ENCODE peak calls at places on chromosome 18, in four cellular contexts. G is LoVo, N is kidney tubule cell, Y is COR-L47. S is an unnamed sample.

GRCh38 chr18:76443519-76444435 is 51.3 kb downstream of the ZNF516 start:
- DNase-seq in G (no peak), N (no peak), Y (no peak), S (no peak)

GRCh38 chr18:79625195-79625923 is 54.2 kb upstream of the CTDP1 start:
- DNase-seq in G (no peak), N (peak; percentile 13), Y (no peak), S (no peak)

GRCh38 chr18:67500512-67500911 is 16.0 kb downstream of the DSEL start:
- DNase-seq in G (no peak), N (no peak), Y (no peak), S (no peak)

GRCh38 chr18:75612491-75612890 is 185.0 kb upstream of the SMIM21 start:
- DNase-seq in G (no peak), N (no peak), Y (no peak), S (no peak)

GRCh38 chr18:75130591-75131274 is 78.2 kb downstream of the PTGR3 start:
- DNase-seq in G (no peak), N (no peak), Y (no peak), S (no peak)

GRCh38 chr18:25724121-25724520 is 366.3 kb downstream of the SS18 start:
- DNase-seq in G (no peak), N (peak; percentile 70), Y (no peak), S (no peak)

GRCh38 chr18:8428951-8429350 is 180.3 kb upstream of the RAB12 start:
- DNase-seq in G (no peak), N (no peak), Y (no peak), S (no peak)

GRCh38 chr18:59846814-59847490 is 52.8 kb upstream of the PMAIP1 start:
- DNase-seq in G (peak; percentile 52), N (peak; percentile 71), Y (no peak), S (peak; percentile 49)

GRCh38 chr18:39389800-39390379 is 1824.3 kb upstream of the CELF4 start:
- DNase-seq in G (no peak), N (no peak), Y (peak; percentile 91), S (peak; percentile 7)

GRCh38 chr18:79739440-79739778 is 58.3 kb upstream of the KCNG2 start:
- DNase-seq in G (no peak), N (no peak), Y (no peak), S (no peak)

GRCh38 chr18:65477450-65477849 is 273.4 kb upstream of the CDH7 start:
- DNase-seq in G (no peak), N (no peak), Y (no peak), S (no peak)

GRCh38 chr18:63869374-63869773 is 18.1 kb upstream of the SERPINB2 start:
- DNase-seq in G (no peak), N (peak; percentile 65), Y (no peak), S (peak; percentile 77)

GRCh38 chr18:72999971-73000607 is 132.3 kb upstream of the NETO1 start:
- DNase-seq in G (no peak), N (no peak), Y (no peak), S (no peak)

GRCh38 chr18:45467307-45467706 is 148.0 kb upstream of the SLC14A2 start:
- DNase-seq in G (no peak), N (no peak), Y (no peak), S (no peak)

GRCh38 chr18:21004721-21005120 is 106.9 kb downstream of the ROCK1 start:
- DNase-seq in G (no peak), N (peak; percentile 25), Y (no peak), S (peak; percentile 94)

GRCh38 chr18:70376914-70377258 is 88.0 kb downstream of the SOCS6 start:
- DNase-seq in G (peak; percentile 87), N (peak; percentile 76), Y (no peak), S (no peak)

GRCh38 chr18:73249030-73249429 is 381.2 kb upstream of the NETO1 start:
- DNase-seq in G (no peak), N (no peak), Y (no peak), S (no peak)

GRCh38 chr18:54030434-54030833 is 194.0 kb downstream of the MBD2 start:
- DNase-seq in G (no peak), N (peak; percentile 43), Y (no peak), S (no peak)

GRCh38 chr18:79197531-79197930 is 128.3 kb downstream of the ATP9B start:
- DNase-seq in G (no peak), N (no peak), Y (peak; percentile 85), S (no peak)

GRCh38 chr18:48947583-48947982 is 3.2 kb downstream of the SMAD7 start:
- DNase-seq in G (no peak), N (peak; percentile 73), Y (peak; percentile 54), S (peak; percentile 39)

GRCh38 chr18:46297621-46298020 is 193.4 kb downstream of the HAUS1 start:
- DNase-seq in G (no peak), N (no peak), Y (no peak), S (no peak)

GRCh38 chr18:43563780-43564179 is 286.5 kb upstream of the SYT4 start:
- DNase-seq in G (no peak), N (peak; percentile 56), Y (peak; percentile 70), S (peak; percentile 59)

GRCh38 chr18:49207373-49207772 is 253.1 kb downstream of the DYM start:
- DNase-seq in G (peak; percentile 30), N (peak; percentile 98), Y (no peak), S (peak; percentile 31)

S was measured in fibroblast of pulmonary artery.